ENCODE peak calls at places on chromosomes 5 and 9, in four cellular contexts. T is T-helper 2 cell, R is upper lobe of right lung, U is NCI-H1092 treated with DMSO at 0.1 percent for 48 hours. L is an unnamed sample.

GRCh38 chr9:16671591-16672137 is 198.8 kb downstream of the BNC2 start:
- DNase-seq in T (no peak), R (no peak), U (peak), L (no peak)

GRCh38 chr9:34431661-34432060 is 26.7 kb downstream of the FAM219A start:
- DNase-seq in T (no peak), R (no peak), U (peak), L (no peak)

GRCh38 chr9:91733006-91733624 is 216.9 kb downstream of the ROR2 start:
- DNase-seq in T (no peak), R (no peak), U (no peak), L (no peak)

GRCh38 chr5:84494453-84494852 is 109.8 kb upstream of the EDIL3 start:
- DNase-seq in T (no peak), R (no peak), U (no peak), L (no peak)

GRCh38 chr9:114258866-114259799 is 63.8 kb upstream of the ORM1 start:
- DNase-seq in T (no peak), R (no peak), U (no peak), L (peak)

GRCh38 chr5:151574597-151574996 is 16.5 kb downstream of the FAT2 start:
- DNase-seq in T (no peak), R (no peak), U (no peak), L (no peak)

GRCh38 chr9:127844821-127845359 is 9.6 kb downstream of the ENG start:
- DNase-seq in T (no peak), R (no peak), U (no peak), L (no peak)

GRCh38 chr5:142320427-142320732 is 4.4 kb downstream of the SPRY4 start:
- DNase-seq in T (no peak), R (no peak), U (no peak), L (no peak)

GRCh38 chr5:143842920-143843319 is 31.0 kb downstream of the HMHB1 start:
- DNase-seq in T (no peak), R (no peak), U (no peak), L (no peak)

GRCh38 chr5:68368686-68369359 is 153.3 kb downstream of the PIK3R1 start:
- DNase-seq in T (no peak), R (no peak), U (peak), L (no peak)

GRCh38 chr9:114303977-114304376 is 18.9 kb upstream of the ORM1 start:
- DNase-seq in T (no peak), R (peak), U (no peak), L (no peak)

GRCh38 chr9:134377976-134378375 is 51.7 kb downstream of the RXRA start:
- DNase-seq in T (no peak), R (peak), U (no peak), L (peak)

GRCh38 chr5:57458443-57458842 is 24.2 kb downstream of the ACTBL2 start:
- DNase-seq in T (no peak), R (no peak), U (no peak), L (no peak)

GRCh38 chr5:15702102-15702501 is 202.1 kb downstream of the FBXL7 start:
- DNase-seq in T (no peak), R (no peak), U (no peak), L (no peak)

GRCh38 chr5:35698057-35698808 is 80.6 kb downstream of the SPEF2 start:
- DNase-seq in T (no peak), R (no peak), U (no peak), L (no peak)

GRCh38 chr5:58453326-58453725 is 6.6 kb downstream of the PLK2 start:
- DNase-seq in T (no peak), R (no peak), U (no peak), L (no peak)